ENCODE peak calls at places on chromosomes 11 and 22, in seven cellular contexts. C is NB4, U is lower lobe of right lung, J is kidney, G is dorsolateral prefrontal cortex, R is tibial nerve, A is AG10803. L is an unnamed sample.

GRCh38 chr11:127986073-127986472 is 601.3 kb downstream of the ETS1 start:
- DNase-seq in G (no peak), U (no peak), R (no peak), A (no peak), C (no peak), J (no peak), L (no peak)

GRCh38 chr22:30636226-30637077 is 871 bp downstream of the SLC35E4 start:
- DNase-seq in G (no peak), C (no peak), A (peak), J (peak), U (peak), R (no peak), L (no peak)

GRCh38 chr11:17383466-17383865 is 5.0 kb downstream of the KCNJ11 start:
- DNase-seq in G (no peak), R (no peak), J (no peak), C (no peak), A (no peak), U (no peak), L (no peak)

GRCh38 chr11:60563553-60564235 is 48.5 kb downstream of the MS4A13 start:
- DNase-seq in J (no peak), R (no peak), G (no peak), A (peak), C (peak), U (no peak), L (no peak)

GRCh38 chr11:5288108-5288911 is 13.4 kb downstream of the OR51B4 start:
- DNase-seq in G (no peak), A (no peak), R (no peak), U (no peak), J (no peak), C (no peak), L (no peak)

GRCh38 chr11:60863550-60864521 is 3.5 kb upstream of the ZP1 start:
- DNase-seq in R (no peak), G (no peak), U (peak), C (no peak), A (no peak), J (no peak), L (no peak)

GRCh38 chr11:27842290-27842689 is 142.0 kb upstream of the BDNF start:
- DNase-seq in A (no peak), U (no peak), C (no peak), R (no peak), G (no peak), J (no peak), L (no peak)

GRCh38 chr11:46247664-46248063 is 29.8 kb upstream of the CREB3L1 start:
- DNase-seq in J (no peak), R (no peak), A (peak), C (peak), G (no peak), U (no peak), L (no peak)

GRCh38 chr22:19797631-19798319 is 37.2 kb downstream of the TBX1 start:
- DNase-seq in R (no peak), U (peak), J (peak), C (no peak), A (no peak), G (no peak), L (no peak)

GRCh38 chr11:64619811-64620285 is 28.8 kb downstream of the SLC22A12 start:
- DNase-seq in U (no peak), C (peak), G (peak), A (peak), R (no peak), J (no peak), L (no peak)

GRCh38 chr22:44211946-44212930 is 31.5 kb downstream of the PARVG start:
- DNase-seq in G (peak), R (no peak), C (no peak), U (no peak), A (peak), J (no peak), L (no peak)

GRCh38 chr11:75839851-75840250 is 24.8 kb downstream of the UVRAG start:
- DNase-seq in J (no peak), U (no peak), R (no peak), G (no peak), A (peak), C (no peak), L (no peak)

GRCh38 chr11:126878892-126879291 is 121.7 kb downstream of the KIRREL3 start:
- DNase-seq in G (no peak), J (no peak), C (no peak), R (no peak), A (no peak), U (no peak), L (no peak)

GRCh38 chr11:28657378-28658030 is 549.3 kb downstream of the METTL15 start:
- DNase-seq in J (no peak), A (no peak), C (no peak), U (no peak), G (no peak), R (no peak), L (no peak)

GRCh38 chr11:86802146-86802545 is 1.8 kb downstream of the PRSS23 start:
- DNase-seq in G (no peak), J (no peak), R (no peak), C (no peak), A (no peak), U (no peak), L (no peak)

GRCh38 chr22:46688949-46689348 is 49.1 kb downstream of the CERK start:
- DNase-seq in U (no peak), R (no peak), A (no peak), C (no peak), J (no peak), G (no peak), L (no peak)

GRCh38 chr11:19867064-19867463 is 154.4 kb downstream of the NAV2 start:
- DNase-seq in G (no peak), R (no peak), U (no peak), A (no peak), C (no peak), J (no peak), L (no peak)

GRCh38 chr11:109039611-109040010 is 374.7 kb downstream of the DDX10 start:
- DNase-seq in C (no peak), J (no peak), A (no peak), U (no peak), R (no peak), G (no peak), L (no peak)

GRCh38 chr11:118790357-118791014 is 478 bp downstream of the DDX6 start:
- DNase-seq in C (peak), G (peak), U (peak), J (peak), A (peak), R (peak), L (peak)

GRCh38 chr11:1918436-1919315 is 827 bp upstream of the TNNT3 start:
- DNase-seq in U (no peak), C (no peak), G (peak), J (no peak), A (no peak), R (no peak), L (no peak)

GRCh38 chr11:23632293-23632692 is 772.0 kb upstream of the CCDC179 start:
- DNase-seq in U (no peak), R (no peak), G (no peak), C (no peak), J (no peak), A (no peak), L (no peak)

GRCh38 chr11:31810779-31811647 is at the start of gene PAX6:
- DNase-seq in U (peak), J (peak), C (peak), A (peak), G (peak), R (no peak), L (no peak)

GRCh38 chr22:37258005-37258790 is 14.1 kb upstream of the RAC2 start:
- DNase-seq in U (no peak), R (no peak), J (no peak), G (no peak), C (no peak), A (no peak), L (no peak)

GRCh38 chr11:65899356-65900124 is 648 bp downstream of the FOSL1 start:
- DNase-seq in U (peak), A (peak), R (no peak), G (no peak), C (peak), J (peak), L (no peak)
- TF ChIP-seq CTCF in U (no peak), A (no peak), R (no peak), G (no peak), C (no peak), J (no peak), L (no peak)

GRCh38 chr22:27438271-27438980 is 363.1 kb downstream of the MN1 start:
- DNase-seq in U (no peak), C (peak), J (no peak), A (peak), G (peak), R (peak), L (no peak)
- TF ChIP-seq CTCF in U (no peak), C (no peak), J (no peak), A (no peak), G (peak), R (no peak), L (no peak)

GRCh38 chr22:41245917-41246499 is 5.3 kb upstream of the CHADL start:
- DNase-seq in C (no peak), U (no peak), R (no peak), G (no peak), A (no peak), J (no peak), L (no peak)
- TF ChIP-seq CTCF in C (peak), U (no peak), R (no peak), G (no peak), A (no peak), J (no peak), L (no peak)

DNA sequence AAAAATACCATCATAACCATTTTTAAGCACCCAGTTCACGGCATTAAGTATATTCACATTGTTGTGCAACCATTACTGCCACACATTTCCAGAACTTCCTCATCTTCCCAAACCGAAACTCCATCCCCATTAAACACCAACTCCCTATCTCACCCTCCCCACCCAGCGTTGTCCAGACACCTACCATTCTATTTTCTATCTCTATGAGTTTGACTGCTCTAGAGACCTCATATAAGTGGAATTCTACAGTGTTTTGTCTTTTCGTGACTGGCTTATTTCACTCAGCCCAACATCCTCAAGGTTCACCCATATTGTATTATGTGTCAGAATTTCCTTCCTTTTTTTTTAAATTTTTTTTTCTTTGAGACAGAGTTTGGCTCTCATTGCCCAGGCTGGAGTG is 45.2 kb downstream of the PPFIA1 start:
- DNase-seq in R (no peak), A (no peak), C (peak), U (no peak), J (no peak), G (no peak), L (no peak)
- TF ChIP-seq CTCF in R (no peak), A (no peak), C (no peak), U (no peak), J (no peak), G (no peak), L (no peak)

DNA sequence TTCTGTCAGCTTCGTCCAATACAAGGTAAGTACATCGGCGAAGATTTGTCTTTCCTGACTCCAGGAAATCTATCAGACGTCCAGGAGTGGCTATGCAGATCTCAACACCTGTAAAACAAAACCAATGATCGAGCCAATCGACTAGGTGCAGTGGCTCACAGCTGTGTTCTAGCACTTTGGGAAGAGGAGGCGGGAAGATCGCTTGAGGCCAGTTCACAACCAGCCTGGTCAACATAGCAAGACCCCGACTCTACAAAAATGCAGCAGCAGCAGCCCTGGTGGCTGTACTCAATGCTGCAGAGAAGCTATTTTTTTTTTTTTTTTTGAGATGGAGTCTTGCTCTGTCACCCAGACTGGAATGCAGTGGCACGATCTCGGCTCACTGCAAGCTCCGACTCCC is 11.2 kb downstream of the DDX17 start:
- DNase-seq in R (no peak), A (no peak), U (no peak), G (no peak), J (no peak), C (no peak), L (no peak)
- TF ChIP-seq CTCF in R (no peak), A (peak), U (no peak), G (no peak), J (peak), C (no peak), L (no peak)

L was measured in omental fat pad.